ENCODE peak calls at places on chromosomes 12 and 14, in seven cellular contexts. M is stomach, G is HCT116, H is transverse colon, Z is K562, V is esophagus muscularis mucosa, U is endothelial cell of umbilical vein. E is an unnamed sample.

GRCh38 chr14:75334191-75335051 is 55.8 kb downstream of the FOS start:
- DNase-seq in M (peak; percentile 42), G (no peak), H (peak; percentile 53), Z (no peak), V (no peak), U (no peak), E (no peak)

GRCh38 chr14:69928111-69928523 is 48.9 kb downstream of the SMOC1 start:
- DNase-seq in M (no peak), G (no peak), H (no peak), Z (no peak), V (no peak), U (peak; percentile 82), E (no peak)

GRCh38 chr12:25200703-25201102 is 5.7 kb downstream of the ETFRF1 start:
- DNase-seq in M (no peak), G (no peak), H (no peak), Z (no peak), V (no peak), U (peak; percentile 16), E (no peak)

GRCh38 chr12:122362758-122363157 is 59.7 kb downstream of the CLIP1 start:
- DNase-seq in M (no peak), G (no peak), H (no peak), Z (no peak), V (no peak), U (no peak), E (no peak)

GRCh38 chr12:88856201-88856600 is 275.9 kb upstream of the KITLG start:
- DNase-seq in M (no peak), G (no peak), H (no peak), Z (no peak), V (no peak), U (no peak), E (no peak)

GRCh38 chr12:50699149-50699548 is 64.8 kb upstream of the ATF1 start:
- DNase-seq in M (no peak), G (no peak), H (no peak), Z (no peak), V (no peak), U (no peak), E (no peak)

GRCh38 chr14:79018846-79019245 is 848.7 kb downstream of the NRXN3 start:
- DNase-seq in M (no peak), G (no peak), H (no peak), Z (no peak), V (no peak), U (peak; percentile 23), E (no peak)

GRCh38 chr14:36022765-36023415 is 153.6 kb downstream of the PTCSC3 start:
- DNase-seq in M (no peak), G (no peak), H (no peak), Z (no peak), V (no peak), U (no peak), E (no peak)

GRCh38 chr12:40616383-40616900 is 75.8 kb upstream of the CNTN1 start:
- DNase-seq in M (no peak), G (no peak), H (no peak), Z (no peak), V (no peak), U (no peak), E (no peak)
- H3K4me1 ChIP-seq in M (no peaks in the 10 kb centered on the region), G (no peaks in the 10 kb centered on the region), H (no peaks in the 10 kb centered on the region), Z (no peaks in the 10 kb centered on the region), V (no peaks in the 10 kb centered on the region), U (no peaks in the 10 kb centered on the region), E (no peaks in the 10 kb centered on the region)

GRCh38 chr12:57767317-57767716 is 439 bp upstream of the CYP27B1 start:
- DNase-seq in M (no peak), G (no peak), H (no peak), Z (no peak), V (no peak), U (no peak), E (no peak)

GRCh38 chr12:57765003-57765697 is 1.7 kb downstream of the CYP27B1 start:
- DNase-seq in M (peak; percentile 45), G (no peak), H (peak; percentile 64), Z (no peak), V (no peak), U (peak; percentile 44), E (no peak)

GRCh38 chr12:57765698-57766463 is 997 bp downstream of the CYP27B1 start:
- DNase-seq in M (no peak), G (no peak), H (no peak), Z (no peak), V (no peak), U (no peak), E (no peak)

GRCh38 chr12:57767876-57768275 is 998 bp upstream of the CYP27B1 start:
- DNase-seq in M (no peak), G (no peak), H (no peak), Z (no peak), V (no peak), U (no peak), E (no peak)

GRCh38 chr12:57766464-57767311 is at the start of gene CYP27B1:
- DNase-seq in M (no peak), G (no peak), H (no peak), Z (peak; percentile 49), V (no peak), U (no peak), E (no peak)
- H3K4me3 ChIP-seq in M (peak within 1 kb of the TSS; percentile 65), G (peak within 1 kb of the TSS; percentile 81), H (peak within 1 kb of the TSS; percentile 41), Z (no peak within 1 kb of the TSS), V (peak within 1 kb of the TSS; percentile 41), U (no peak within 1 kb of the TSS), E (no peak within 1 kb of the TSS)

GRCh38 chr12:54016051-54016450 is 7.3 kb downstream of the HOXC8 start:
- DNase-seq in M (no peak), G (no peak), H (no peak), Z (no peak), V (no peak), U (no peak), E (no peak)

GRCh38 chr12:54017845-54018607 is 9.2 kb downstream of the HOXC8 start:
- DNase-seq in M (peak; percentile 67), G (peak; percentile 84), H (peak; percentile 63), Z (peak; percentile 98), V (no peak), U (peak; percentile 65), E (no peak)

GRCh38 chr12:54016478-54016964 is 7.7 kb downstream of the HOXC8 start:
- DNase-seq in M (no peak), G (no peak), H (no peak), Z (no peak), V (no peak), U (no peak), E (peak; percentile 20)

GRCh38 chr12:54018608-54018984 is 9.6 kb upstream of the HOXC6 start:
- DNase-seq in M (no peak), G (no peak), H (no peak), Z (peak; percentile 77), V (no peak), U (no peak), E (no peak)

DNA sequence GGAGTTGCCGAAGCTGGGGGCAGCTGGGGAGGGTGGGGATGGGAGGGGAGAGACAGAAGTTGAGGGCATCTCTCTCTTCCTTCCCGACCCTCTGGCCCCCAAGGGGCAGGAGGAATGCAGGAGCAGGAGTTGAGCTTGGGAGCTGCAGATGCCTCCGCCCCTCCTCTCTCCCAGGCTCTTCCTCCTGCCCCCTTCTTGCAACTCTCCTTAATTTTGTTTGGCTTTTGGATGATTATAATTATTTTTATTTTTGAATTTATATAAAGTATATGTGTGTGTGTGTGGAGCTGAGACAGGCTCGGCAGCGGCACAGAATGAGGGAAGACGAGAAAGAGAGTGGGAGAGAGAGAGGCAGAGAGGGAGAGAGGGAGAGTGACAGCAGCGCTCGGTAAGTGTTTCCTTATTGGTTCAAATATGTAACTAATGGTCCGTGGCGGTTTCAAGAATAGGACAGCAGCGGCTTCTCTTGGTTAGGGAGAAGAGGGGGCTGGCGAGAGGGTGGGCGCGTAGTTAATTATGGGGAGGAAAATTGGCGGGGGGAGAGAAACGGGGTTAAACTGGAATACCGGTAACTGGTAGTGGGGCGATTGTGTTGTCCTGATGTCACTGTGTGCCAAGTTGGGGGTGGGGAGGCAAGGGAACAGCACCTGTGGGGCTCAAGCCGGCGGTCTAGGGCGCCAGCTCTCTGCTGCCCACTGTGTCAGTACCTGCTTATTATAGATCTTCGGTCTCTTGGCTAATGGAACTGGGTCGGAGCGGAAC is 8.4 kb downstream of the HOXC8 start:
- DNase-seq in M (no peak), G (no peak), H (no peak), Z (peak; percentile 35), V (no peak), U (no peak), E (no peak)
- TF ChIP-seq POLR2AphosphoS5 in M (no peak), G (no peak), H (no peak), Z (no peak), V (no peak), U (no peak), E (no peak)

DNA sequence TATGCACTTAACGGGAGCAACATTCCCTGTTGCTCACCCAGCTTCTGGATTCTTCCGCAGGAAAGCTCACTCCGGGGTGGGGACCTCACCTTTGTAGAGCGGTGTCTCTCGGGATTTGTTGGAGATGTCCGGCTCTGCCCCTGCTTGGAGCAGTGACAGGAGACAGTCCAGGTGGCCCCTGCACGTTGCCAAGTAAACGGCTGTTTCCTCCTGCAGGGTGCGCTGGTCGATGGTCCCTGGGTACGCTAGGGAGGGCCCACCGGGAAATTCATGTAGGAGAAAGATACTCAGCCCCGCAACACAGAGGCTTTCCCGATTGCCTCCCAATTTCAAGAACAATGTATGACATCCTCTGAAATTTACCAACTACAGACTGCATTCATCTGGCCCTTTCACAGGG is 23.1 kb downstream of the ASB2 start:
- DNase-seq in M (no peak), G (no peak), H (peak; percentile 46), Z (no peak), V (no peak), U (no peak), E (no peak)
- H3K4me1 ChIP-seq in M (peaks cover 25% of the 10 kb centered on the region), G (peaks cover 12% of the 10 kb centered on the region), H (peaks cover 17% of the 10 kb centered on the region), Z (no peaks in the 10 kb centered on the region), V (peaks cover 40% of the 10 kb centered on the region), U (no peaks in the 10 kb centered on the region), E (no peaks in the 10 kb centered on the region)

GRCh38 chr14:101969480-101969879 is 5.1 kb downstream of the DYNC1H1 start:
- DNase-seq in M (no peak), G (no peak), H (no peak), Z (no peak), V (no peak), U (no peak), E (no peak)
- H3K4me3 ChIP-seq in M (no peak overlapping the region), G (no peak overlapping the region), H (no peak overlapping the region), Z (no peak overlapping the region), V (no peak overlapping the region), U (no peak overlapping the region), E (no peak overlapping the region)

DNA sequence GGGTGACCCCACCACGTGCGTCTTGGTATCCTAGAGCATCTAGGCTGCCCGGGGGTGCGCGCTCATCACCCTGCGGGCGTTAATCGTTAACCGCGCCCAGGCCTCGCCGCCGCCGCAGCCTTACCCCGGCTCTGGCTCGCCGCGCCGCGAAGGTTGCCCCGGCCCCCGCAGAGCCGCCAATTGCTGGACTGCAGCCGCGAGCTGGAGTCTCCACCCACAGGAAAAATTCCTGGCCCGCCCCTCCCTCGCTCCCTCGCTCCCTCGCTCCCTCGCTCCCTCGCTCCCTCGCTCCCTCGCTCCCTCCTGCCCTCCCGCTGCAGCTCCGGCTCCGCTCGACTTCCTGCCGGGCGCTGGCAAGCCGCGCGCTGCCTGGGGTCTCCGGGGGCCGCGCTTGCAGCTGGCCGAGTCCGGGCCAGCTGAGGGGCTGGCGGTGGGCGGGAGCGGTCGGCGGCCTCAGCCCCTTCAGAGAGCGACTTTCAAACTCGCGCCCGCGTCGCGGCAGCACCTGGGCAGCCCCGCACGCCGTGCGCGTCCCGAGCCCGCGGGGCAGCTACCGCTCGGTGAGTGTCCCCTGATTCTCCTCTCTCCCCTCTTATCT is at the start of gene PLEKHG3:
- DNase-seq in M (peak; percentile 87), G (no peak), H (peak; percentile 90), Z (peak; percentile 50), V (no peak), U (peak; percentile 68), E (peak; percentile 78)
- TF ChIP-seq POLR2AphosphoS5 in M (peak; percentile 73), G (peak; percentile 71), H (peak; percentile 70), Z (no peak), V (peak; percentile 86), U (peak; percentile 55), E (peak; percentile 60)